ENCODE peak calls at places on chromosomes 12 and 14, in four cellular contexts. Z is left colon, C is astrocyte of the cerebellum, D is EH. G is an unnamed sample.
A peak's percentile ranks its signal among the peaks of the same experiment; 100 is the strongest.

GRCh38 chr12:9907769-9908168 is 24.4 kb downstream of the CLEC2A start:
- DNase-seq in D (no peak), C (no peak), Z (no peak), G (no peak)

GRCh38 chr14:103871596-103872480 is 24.5 kb upstream of the PPP1R13B start:
- DNase-seq in Z (peak; percentile 89), C (no peak), D (peak; percentile 29), G (no peak)

GRCh38 chr12:52681551-52682380 is 1.6 kb upstream of the KRT1 start:
- DNase-seq in C (no peak), D (no peak), Z (no peak), G (no peak)

GRCh38 chr12:18700254-18700653 is 37.6 kb downstream of the PLCZ1 start:
- DNase-seq in Z (no peak), D (peak; percentile 77), C (peak; percentile 88), G (peak; percentile 94)

GRCh38 chr12:21795648-21796328 is 21.3 kb upstream of the KCNJ8 start:
- DNase-seq in C (no peak), Z (no peak), D (no peak), G (no peak)

GRCh38 chr14:70907996-70908917 is 998 bp downstream of the PCNX1 start:
- DNase-seq in C (no peak), D (peak; percentile 71), Z (peak; percentile 72), G (peak; percentile 65)

GRCh38 chr12:124829008-124829707 is 34.5 kb downstream of the SCARB1 start:
- DNase-seq in C (peak; percentile 28), Z (no peak), D (peak; percentile 98), G (peak; percentile 96)

GRCh38 chr14:64786296-64787149 is 82.3 kb downstream of the PLEKHG3 start:
- DNase-seq in D (peak; percentile 57), C (no peak), Z (no peak), G (no peak)

GRCh38 chr14:52048641-52049204 is 20.1 kb downstream of the NID2 start:
- DNase-seq in D (peak; percentile 67), C (peak; percentile 88), Z (no peak), G (no peak)

GRCh38 chr12:1705774-1706173 is 14.9 kb downstream of the ADIPOR2 start:
- DNase-seq in Z (no peak), D (no peak), C (no peak), G (no peak)

GRCh38 chr14:100223332-100224171 is 15.4 kb upstream of the YY1 start:
- DNase-seq in C (no peak), D (no peak), Z (no peak), G (no peak)

GRCh38 chr12:45575823-45576448 is 153.6 kb upstream of the ARID2 start:
- DNase-seq in C (no peak), D (no peak), Z (no peak), G (no peak)

GRCh38 chr12:76641961-76642360 is 82.4 kb upstream of the OSBPL8 start:
- DNase-seq in Z (no peak), D (peak; percentile 25), C (no peak), G (no peak)

GRCh38 chr14:69637503-69638030 is 26.2 kb downstream of the SUSD6 start:
- DNase-seq in C (no peak), D (no peak), Z (peak; percentile 61), G (no peak)

GRCh38 chr14:49770212-49770817 is 2.4 kb downstream of the KLHDC2 start:
- DNase-seq in D (peak; percentile 77), C (no peak), Z (peak; percentile 47), G (no peak)

GRCh38 chr14:93984070-93984469 is 7.7 kb upstream of the ASB2 start:
- DNase-seq in D (peak; percentile 38), Z (no peak), C (no peak), G (peak; percentile 50)

GRCh38 chr12:60191676-60192359 is 596.0 kb downstream of the SLC16A7 start:
- DNase-seq in C (no peak), Z (no peak), D (peak; percentile 83), G (peak; percentile 57)